ENCODE peak calls at places on chromosomes 13 and 19, in six cellular contexts. X, F, E, A, C and P are unnamed samples. For H3K27me3 and H3K4me1, the result is how much of the 10 kb centered on the place peaks cover.

GRCh38 chr13:40336228-40337221 is 329.9 kb downstream of the FOXO1 start:
- DNase-seq in E (no peak), F (no peak), A (no peak), X (no peak), C (no peak), P (no peak)

GRCh38 chr19:40177286-40178070 is 13.7 kb upstream of the MAP3K10 start:
- DNase-seq in X (no peak), F (no peak), C (no peak), A (no peak), E (no peak), P (no peak)

GRCh38 chr13:106314417-106314816 is 221.0 kb downstream of the EFNB2 start:
- DNase-seq in X (no peak), F (no peak), C (no peak), E (no peak), A (no peak), P (no peak)

GRCh38 chr13:49610176-49610575 is 18.1 kb upstream of the ARL11 start:
- DNase-seq in A (no peak), E (no peak), F (no peak), X (no peak), C (no peak), P (no peak)

GRCh38 chr13:46341112-46341711 is 45.8 kb downstream of the RUBCNL start:
- DNase-seq in A (no peak), E (no peak), F (no peak), X (peak), C (no peak), P (no peak)

GRCh38 chr19:37654525-37654832 is 786 bp downstream of the ZFP30 start:
- DNase-seq in E (no peak), C (no peak), F (no peak), A (no peak), X (peak), P (no peak)

GRCh38 chr19:34574704-34575103 is 93.1 kb downstream of the WTIP start:
- DNase-seq in C (no peak), F (no peak), E (no peak), A (no peak), X (no peak), P (no peak)

GRCh38 chr13:80161219-80161618 is 179.7 kb downstream of the SPRY2 start:
- DNase-seq in X (no peak), E (no peak), C (no peak), F (no peak), A (no peak), P (no peak)

GRCh38 chr13:74061939-74062595 is 72.1 kb downstream of the KLF12 start:
- DNase-seq in X (peak), E (no peak), F (no peak), C (no peak), A (no peak), P (no peak)

GRCh38 chr13:49667773-49668172 is 23.5 kb downstream of the EBPL start:
- DNase-seq in F (no peak), C (no peak), X (no peak), E (no peak), A (no peak), P (no peak)

GRCh38 chr13:91722267-91722884 is 324.0 kb downstream of the GPC5 start:
- DNase-seq in E (no peak), A (no peak), F (no peak), C (no peak), X (peak), P (no peak)

GRCh38 chr19:48629599-48630288 is 7.4 kb downstream of the DBP start:
- DNase-seq in E (no peak), X (peak), F (no peak), C (peak), A (peak), P (no peak)

GRCh38 chr13:26482451-26483197 is 74.9 kb upstream of the WASF3 start:
- DNase-seq in C (no peak), X (peak), A (no peak), E (peak), F (peak), P (peak)

GRCh38 chr19:55520691-55521292 is 16.1 kb downstream of the SBK2 start:
- DNase-seq in C (no peak), F (no peak), E (no peak), A (no peak), X (no peak), P (no peak)

GRCh38 chr19:55519461-55520311 is 17.2 kb downstream of the SBK2 start:
- DNase-seq in F (no peak), X (peak), C (no peak), E (no peak), A (no peak), P (no peak)

DNA sequence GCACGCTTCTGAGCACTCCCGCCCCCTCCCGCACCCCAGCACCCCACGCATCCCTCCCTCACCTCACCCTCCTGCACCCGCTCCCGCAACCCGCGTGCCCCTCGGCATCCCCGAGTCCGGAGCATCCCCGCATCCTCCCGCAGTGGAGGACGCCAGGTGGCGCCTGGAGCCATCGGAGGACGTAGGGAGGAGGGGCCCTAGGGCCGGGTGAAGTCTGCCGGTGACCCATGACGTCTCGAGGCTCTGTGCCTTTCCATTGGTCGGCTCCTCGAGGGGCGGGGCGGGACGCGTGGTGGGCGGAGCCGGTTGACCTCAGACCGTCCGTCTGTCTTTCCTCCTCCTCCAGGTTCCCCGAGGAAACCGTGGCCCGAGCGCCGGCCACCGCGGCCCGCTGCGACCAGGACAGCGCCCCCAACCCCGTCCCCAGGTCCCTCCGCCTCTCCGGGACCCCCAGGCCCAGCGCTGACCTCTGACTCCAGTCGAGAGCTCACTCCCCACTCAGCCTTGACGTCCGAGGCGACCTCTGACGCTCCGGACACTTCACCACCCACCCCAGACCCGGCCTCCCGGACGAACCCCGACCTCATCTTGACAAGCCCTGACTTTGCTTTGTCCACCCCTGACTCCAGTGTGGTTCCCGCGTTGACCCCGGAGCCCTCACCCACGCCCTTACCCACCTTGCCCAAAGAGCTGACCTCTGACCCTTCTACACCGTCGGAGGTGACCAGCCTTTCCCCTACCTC is 19.9 kb downstream of the SBK2 start:
- DNase-seq in X (peak), F (peak), A (peak), C (peak), E (peak), P (peak)
- H3K4me3 ChIP-seq in X (peak), F (peak), A (no peak), C (peak), E (peak), P (peak)

GRCh38 chr13:36432106-36432544 is at the start of gene CCNA1:
- DNase-seq in C (no peak), E (no peak), A (peak), F (no peak), X (no peak), P (peak)

GRCh38 chr13:36431204-36432105 is 840 bp upstream of the CCNA1 start:
- DNase-seq in E (no peak), C (no peak), A (peak), F (no peak), X (no peak), P (peak)

GRCh38 chr13:36438594-36439483 is 6.5 kb downstream of the CCNA1 start:
- DNase-seq in X (no peak), C (no peak), A (no peak), F (no peak), E (no peak), P (no peak)

GRCh38 chr13:36436811-36437210 is 4.5 kb downstream of the CCNA1 start:
- DNase-seq in E (no peak), C (no peak), F (no peak), X (no peak), A (no peak), P (no peak)
- H3K27me3 ChIP-seq in E (under half), C (under half), F (under half), X (under half), A (under half), P (under half)

DNA sequence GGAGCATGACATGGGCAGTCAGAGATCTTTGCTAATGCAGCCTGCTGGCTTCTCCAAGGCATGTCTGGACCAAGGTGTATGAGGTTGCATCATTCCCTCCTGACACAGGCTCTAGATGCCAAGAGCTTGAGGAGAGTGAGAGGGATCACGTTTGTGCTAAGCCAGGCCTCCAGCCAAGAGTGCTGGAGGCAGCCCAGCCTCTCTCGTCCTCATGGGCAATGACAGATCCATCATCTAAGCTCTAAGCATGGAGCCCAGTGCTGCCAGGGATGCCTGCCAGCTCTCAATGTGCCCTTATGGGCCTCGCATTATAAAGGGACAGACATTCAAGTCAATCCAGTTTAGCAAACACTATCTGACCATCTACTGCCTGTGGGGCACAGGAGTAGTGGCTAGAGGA is 136.3 kb upstream of the VSTM2B start:
- DNase-seq in F (no peak), A (peak), X (no peak), C (no peak), E (no peak), P (no peak)
- H3K4me1 ChIP-seq in F (under half), A (under half), X (under half), C (under half), E (under half), P (under half)

GRCh38 chr19:719081-719512 is 10.4 kb downstream of the PALM start:
- DNase-seq in E (no peak), X (no peak), F (no peak), C (no peak), A (peak), P (no peak)
- H3K4me3 ChIP-seq in E (peak), X (no peak), F (no peak), C (no peak), A (no peak), P (no peak)

GRCh38 chr19:53768401-53768800 is 55.7 kb downstream of the NLRP12 start:
- DNase-seq in X (no peak), C (no peak), A (no peak), E (no peak), F (no peak), P (no peak)

GRCh38 chr19:53771133-53771532 is 53.0 kb downstream of the NLRP12 start:
- DNase-seq in C (no peak), E (no peak), X (no peak), A (no peak), F (no peak), P (no peak)

GRCh38 chr19:53775524-53775923 is 48.6 kb downstream of the NLRP12 start:
- DNase-seq in F (no peak), C (no peak), A (no peak), E (no peak), X (no peak), P (no peak)

GRCh38 chr19:53774011-53774410 is 50.1 kb downstream of the NLRP12 start:
- DNase-seq in C (no peak), X (no peak), E (no peak), A (no peak), F (no peak), P (no peak)

DNA sequence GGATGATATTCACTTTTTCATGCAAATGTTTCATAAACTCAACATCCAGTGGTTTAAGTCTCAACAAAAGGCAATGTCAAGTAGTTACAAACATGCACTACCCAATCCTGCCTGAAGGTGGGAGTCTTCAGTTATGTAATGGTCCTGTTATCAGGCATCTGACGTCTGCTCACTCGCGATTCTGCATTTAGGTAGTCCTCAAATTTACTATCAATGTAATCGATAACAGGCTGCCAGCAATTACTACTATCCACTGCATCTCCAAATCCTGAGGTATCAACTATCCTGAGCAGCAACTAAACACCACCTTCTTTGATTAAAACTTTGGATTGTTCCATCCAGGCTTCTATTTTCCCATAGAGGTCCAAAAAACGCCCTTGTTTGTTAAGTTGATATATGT is 51.2 kb downstream of the NLRP12 start:
- DNase-seq in A (no peak), E (no peak), X (peak), F (peak), C (no peak), P (peak)
- H3K27me3 ChIP-seq in A (under half), E (under half), X (under half), F (under half), C (under half), P (under half)

GRCh38 chr13:38697628-38698333 is 10.9 kb downstream of the FREM2 start:
- DNase-seq in A (no peak), E (no peak), X (no peak), C (no peak), F (no peak), P (no peak)
- H3K4me1 ChIP-seq in A (under half), E (under half), X (under half), C (under half), F (under half), P (under half)

GRCh38 chr19:11377756-11378155 is 3.3 kb downstream of the SWSAP1 start:
- DNase-seq in C (no peak), E (no peak), X (peak), F (no peak), A (no peak), P (no peak)

GRCh38 chr19:11381535-11382369 is 2.4 kb downstream of the EPOR start:
- DNase-seq in E (no peak), X (peak), C (peak), F (no peak), A (peak), P (peak)

GRCh38 chr19:11378319-11379189 is 4.1 kb downstream of the SWSAP1 start:
- DNase-seq in F (no peak), E (no peak), A (no peak), X (peak), C (peak), P (peak)

GRCh38 chr19:11380653-11381534 is 3.2 kb downstream of the EPOR start:
- DNase-seq in F (peak), A (peak), C (peak), E (peak), X (peak), P (peak)

DNA sequence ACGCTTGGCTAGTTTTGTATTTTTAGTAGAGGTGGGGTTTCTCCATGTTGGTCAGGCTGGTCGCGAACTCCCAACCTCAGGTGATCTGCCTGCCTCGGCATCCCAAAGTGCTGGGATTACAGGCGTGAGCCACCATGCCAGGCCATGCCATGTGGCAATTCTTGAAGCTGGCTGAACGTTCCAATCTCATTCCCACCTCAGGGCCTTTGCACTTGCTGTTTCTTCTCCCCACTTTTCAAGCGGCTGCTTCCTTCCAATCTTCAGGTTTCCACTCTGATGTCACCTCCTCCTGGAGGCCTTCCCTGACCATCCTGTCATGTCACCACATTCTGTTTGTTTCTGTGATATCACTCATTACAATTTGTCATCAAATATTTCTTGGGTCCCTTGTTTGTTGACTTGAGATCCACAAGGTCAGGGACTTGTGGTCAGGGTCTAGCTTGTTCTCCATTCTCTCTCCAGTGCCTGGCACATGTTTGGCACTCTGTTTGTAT is 4.2 kb downstream of the EPOR start:
- DNase-seq in E (no peak), C (no peak), A (no peak), F (no peak), X (no peak), P (no peak)
- H3K4me3 ChIP-seq in E (peak), C (no peak), A (no peak), F (no peak), X (no peak), P (no peak)

GRCh38 chr13:31224174-31224669 is 24.4 kb downstream of the B3GLCT start:
- DNase-seq in A (no peak), C (no peak), X (no peak), F (no peak), E (no peak), P (no peak)
- H3K27me3 ChIP-seq in A (under half), C (under half), X (under half), F (under half), E (under half), P (under half)